ENCODE peak calls at places on chromosomes 12 and 14, in four cellular contexts. One of them, this sample, is unnamed.
A peak's percentile ranks its signal among the peaks of the same experiment; 100 is the strongest.

GRCh38 chr12:95446511-95446910 is 27.4 kb upstream of the METAP2 start:
- DNase-seq in AG09309: no peak
- DNase-seq in WERI-Rb-1: no peak
- DNase-seq in GM12865: no peak
- DNase-seq in this sample: peak; percentile 23

GRCh38 chr12:110794623-110795280 is 52.0 kb upstream of the CCDC63 start:
- DNase-seq in AG09309: no peak
- DNase-seq in WERI-Rb-1: no peak
- DNase-seq in GM12865: peak; percentile 51
- DNase-seq in this sample: no peak

GRCh38 chr12:18428416-18428815 is 167.1 kb downstream of the PIK3C2G start:
- DNase-seq in WERI-Rb-1: no peak
- DNase-seq in AG09309: no peak
- DNase-seq in GM12865: no peak
- DNase-seq in this sample: no peak

GRCh38 chr12:19244312-19244711 is 114.8 kb downstream of the PLEKHA5 start:
- DNase-seq in GM12865: no peak
- DNase-seq in WERI-Rb-1: no peak
- DNase-seq in AG09309: no peak
- DNase-seq in this sample: no peak

GRCh38 chr14:77339407-77339806 is 18.6 kb downstream of the GSTZ1 start:
- DNase-seq in AG09309: peak; percentile 34
- DNase-seq in GM12865: no peak
- DNase-seq in WERI-Rb-1: no peak
- DNase-seq in this sample: no peak

GRCh38 chr12:12506541-12506940 is 56.1 kb downstream of the DUSP16 start:
- DNase-seq in AG09309: no peak
- DNase-seq in GM12865: no peak
- DNase-seq in WERI-Rb-1: no peak
- DNase-seq in this sample: peak; percentile 23

GRCh38 chr14:59352951-59353350 is 112.2 kb downstream of the GPR135 start:
- DNase-seq in AG09309: no peak
- DNase-seq in WERI-Rb-1: no peak
- DNase-seq in GM12865: no peak
- DNase-seq in this sample: peak; percentile 52

GRCh38 chr12:92019491-92020277 is 126.0 kb downstream of the BTG1 start:
- DNase-seq in GM12865: no peak
- DNase-seq in WERI-Rb-1: no peak
- DNase-seq in AG09309: no peak
- DNase-seq in this sample: no peak

GRCh38 chr14:36517242-36518030 is 2.6 kb downstream of the NKX2-1 start:
- DNase-seq in WERI-Rb-1: no peak
- DNase-seq in GM12865: no peak
- DNase-seq in AG09309: no peak
- DNase-seq in this sample: no peak

GRCh38 chr12:114993202-114993601 is 309.2 kb upstream of the TBX3 start:
- DNase-seq in WERI-Rb-1: no peak
- DNase-seq in AG09309: no peak
- DNase-seq in GM12865: no peak
- DNase-seq in this sample: no peak

GRCh38 chr12:68080577-68080976 is 79.0 kb downstream of the IFNG start:
- DNase-seq in AG09309: no peak
- DNase-seq in WERI-Rb-1: no peak
- DNase-seq in GM12865: peak; percentile 48
- DNase-seq in this sample: no peak

GRCh38 chr12:118617922-118618450 is 241.6 kb downstream of the SUDS3 start:
- DNase-seq in WERI-Rb-1: no peak
- DNase-seq in AG09309: no peak
- DNase-seq in GM12865: no peak
- DNase-seq in this sample: no peak

GRCh38 chr14:37583358-37584210 is 11.5 kb downstream of the FOXA1 start:
- DNase-seq in WERI-Rb-1: no peak
- DNase-seq in GM12865: no peak
- DNase-seq in AG09309: no peak
- DNase-seq in this sample: no peak

GRCh38 chr12:53345486-53346195 is 9.5 kb upstream of the SP7 start:
- DNase-seq in AG09309: no peak
- DNase-seq in WERI-Rb-1: peak; percentile 69
- DNase-seq in GM12865: no peak
- DNase-seq in this sample: peak; percentile 92

GRCh38 chr14:65824285-65824977 is 411.9 kb downstream of the FUT8 start:
- DNase-seq in GM12865: peak; percentile 78
- DNase-seq in WERI-Rb-1: peak; percentile 70
- DNase-seq in AG09309: peak; percentile 28
- DNase-seq in this sample: peak; percentile 52

GRCh38 chr12:107622005-107622404 is 63.6 kb upstream of the PWP1 start:
- DNase-seq in WERI-Rb-1: peak; percentile 39
- DNase-seq in GM12865: peak; percentile 29
- DNase-seq in AG09309: no peak
- DNase-seq in this sample: peak; percentile 23

GRCh38 chr14:92513204-92513965 is at the start of gene RIN3:
- DNase-seq in WERI-Rb-1: no peak
- DNase-seq in GM12865: peak; percentile 77
- DNase-seq in AG09309: no peak
- DNase-seq in this sample: no peak

GRCh38 chr14:35435177-35435576 is 30.6 kb upstream of the NFKBIA start:
- DNase-seq in AG09309: no peak
- DNase-seq in GM12865: no peak
- DNase-seq in WERI-Rb-1: no peak
- DNase-seq in this sample: no peak

GRCh38 chr14:101186544-101186943 is 283.0 kb upstream of the RTL1 start:
- DNase-seq in GM12865: no peak
- DNase-seq in WERI-Rb-1: no peak
- DNase-seq in AG09309: no peak
- DNase-seq in this sample: no peak

GRCh38 chr12:51901121-51901812 is 6.0 kb upstream of the ACVRL1 start:
- DNase-seq in WERI-Rb-1: no peak
- DNase-seq in GM12865: no peak
- DNase-seq in AG09309: no peak
- DNase-seq in this sample: no peak

GRCh38 chr12:32922546-32923297 is 26.1 kb upstream of the PKP2 start:
- DNase-seq in GM12865: no peak
- DNase-seq in WERI-Rb-1: no peak
- DNase-seq in AG09309: no peak
- DNase-seq in this sample: no peak

GRCh38 chr12:32921397-32921796 is 24.8 kb upstream of the PKP2 start:
- DNase-seq in AG09309: no peak
- DNase-seq in WERI-Rb-1: no peak
- DNase-seq in GM12865: no peak
- DNase-seq in this sample: no peak

GRCh38 chr12:32920506-32921085 is 24.0 kb upstream of the PKP2 start:
- DNase-seq in AG09309: no peak
- DNase-seq in WERI-Rb-1: no peak
- DNase-seq in GM12865: no peak
- DNase-seq in this sample: no peak

GRCh38 chr12:32926963-32927362 is 30.4 kb upstream of the PKP2 start:
- DNase-seq in AG09309: no peak
- DNase-seq in GM12865: no peak
- DNase-seq in WERI-Rb-1: no peak
- DNase-seq in this sample: no peak

DNA sequence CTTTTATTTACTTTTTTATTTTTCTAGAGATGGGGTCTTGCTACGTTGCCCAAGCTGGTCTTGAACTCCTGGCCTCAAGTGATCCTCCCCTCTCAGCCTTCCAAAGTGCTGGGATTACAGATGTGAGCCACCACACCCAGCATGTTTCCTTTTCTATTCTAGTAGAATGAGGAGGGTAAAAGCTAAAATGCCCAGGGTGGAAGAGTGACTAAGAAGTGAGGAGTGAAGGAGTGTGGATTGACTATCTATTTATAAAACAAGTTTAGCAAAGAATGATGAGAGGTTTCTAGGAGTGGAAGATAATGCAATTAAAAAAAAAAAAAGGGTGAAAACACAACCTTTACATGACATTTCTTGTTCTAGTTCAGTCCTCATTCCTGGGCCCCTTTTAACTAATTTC is 29.8 kb upstream of the PKP2 start:
- DNase-seq in WERI-Rb-1: no peak
- DNase-seq in GM12865: no peak
- DNase-seq in AG09309: no peak
- DNase-seq in this sample: no peak
- TF ChIP-seq CTCF in WERI-Rb-1: no peak
- TF ChIP-seq CTCF in GM12865: no peak
- TF ChIP-seq CTCF in AG09309: no peak
- TF ChIP-seq CTCF in this sample: no peak

DNA sequence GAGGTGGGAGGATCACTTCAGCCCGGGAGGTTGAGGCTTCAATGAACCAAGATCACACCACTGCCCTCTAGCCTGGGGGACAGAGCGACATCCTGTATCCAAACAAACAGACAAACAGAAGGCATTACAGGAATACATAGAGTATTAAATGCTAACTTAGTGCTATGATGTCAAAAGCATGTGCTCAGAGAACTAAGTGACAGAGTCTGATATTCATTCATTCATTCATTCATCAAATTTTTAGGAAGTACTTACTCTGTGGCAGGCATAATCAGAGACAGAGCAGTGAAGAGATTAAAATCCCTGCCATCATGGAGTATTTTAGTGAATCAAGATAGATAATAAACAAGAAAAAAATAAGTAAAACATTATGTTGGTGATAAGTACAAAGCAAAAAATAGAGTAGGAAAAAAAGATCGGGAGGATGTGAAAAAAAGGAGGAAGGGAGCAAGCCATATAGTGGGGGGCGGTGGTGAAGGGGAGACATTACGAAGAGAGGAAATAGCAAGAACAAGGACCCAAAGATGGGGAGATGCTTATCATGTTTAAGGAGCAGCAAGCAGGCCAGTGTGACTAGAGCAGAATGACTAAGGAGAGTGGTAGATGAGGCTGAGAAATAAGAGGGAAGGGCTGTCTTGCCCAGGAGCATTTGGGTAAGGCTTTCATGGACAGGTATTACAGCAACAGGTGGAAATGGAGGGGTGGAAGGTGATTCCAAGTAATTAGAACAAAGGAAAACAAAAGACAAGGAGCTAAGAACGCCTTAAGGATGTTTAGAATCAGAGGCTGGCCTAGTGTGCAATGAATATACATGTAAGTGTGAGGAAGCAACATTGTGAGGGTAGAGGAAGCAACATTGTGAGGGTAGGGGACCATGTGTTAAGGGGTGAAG is 2.8 kb downstream of the MAP4K5 start:
- DNase-seq in WERI-Rb-1: no peak
- DNase-seq in AG09309: no peak
- DNase-seq in GM12865: no peak
- DNase-seq in this sample: no peak
- TF ChIP-seq CTCF in WERI-Rb-1: no peak
- TF ChIP-seq CTCF in AG09309: no peak
- TF ChIP-seq CTCF in GM12865: no peak
- TF ChIP-seq CTCF in this sample: no peak

DNA sequence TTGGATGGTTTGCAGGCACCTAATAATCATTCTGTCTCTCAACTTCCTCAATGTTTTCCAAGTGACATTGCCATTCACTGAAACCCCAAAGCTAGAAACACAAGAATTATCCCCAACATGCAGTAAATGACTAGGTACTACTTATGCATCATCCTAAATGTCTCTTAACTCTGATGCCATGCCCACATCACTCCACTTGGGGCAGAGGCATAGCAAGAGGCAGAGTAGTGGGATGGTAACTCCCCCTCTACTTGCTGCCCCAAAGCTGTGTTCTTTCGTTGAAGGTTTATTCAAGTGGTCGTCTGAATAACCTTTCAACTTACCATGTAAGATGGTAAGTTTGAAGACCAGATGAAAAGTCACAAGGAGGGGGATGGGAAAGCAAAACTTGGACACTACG is 77.9 kb upstream of the SOX5 start:
- DNase-seq in WERI-Rb-1: no peak
- DNase-seq in AG09309: no peak
- DNase-seq in GM12865: no peak
- DNase-seq in this sample: no peak
- TF ChIP-seq CTCF in WERI-Rb-1: peak; percentile 14
- TF ChIP-seq CTCF in AG09309: no peak
- TF ChIP-seq CTCF in GM12865: no peak
- TF ChIP-seq CTCF in this sample: peak; percentile 11

GRCh38 chr14:73759714-73760597 is 45.8 kb upstream of the PNMA1 start:
- DNase-seq in AG09309: peak; percentile 97
- DNase-seq in WERI-Rb-1: peak; percentile 96
- DNase-seq in GM12865: peak; percentile 98
- DNase-seq in this sample: peak; percentile 98

GRCh38 chr14:73759183-73759713 is 45.1 kb upstream of the PNMA1 start:
- DNase-seq in GM12865: peak; percentile 60
- DNase-seq in WERI-Rb-1: peak; percentile 64
- DNase-seq in AG09309: no peak
- DNase-seq in this sample: peak; percentile 67

GRCh38 chr14:73757381-73757780 is 43.2 kb upstream of the PNMA1 start:
- DNase-seq in AG09309: no peak
- DNase-seq in GM12865: peak; percentile 58
- DNase-seq in WERI-Rb-1: no peak
- DNase-seq in this sample: no peak

GRCh38 chr14:73757876-73758391 is 43.8 kb upstream of the PNMA1 start:
- DNase-seq in GM12865: no peak
- DNase-seq in AG09309: no peak
- DNase-seq in WERI-Rb-1: no peak
- DNase-seq in this sample: peak; percentile 75

GRCh38 chr14:73758392-73759182 is 44.4 kb upstream of the PNMA1 start:
- DNase-seq in WERI-Rb-1: peak; percentile 89
- DNase-seq in GM12865: peak; percentile 82
- DNase-seq in AG09309: no peak
- DNase-seq in this sample: peak; percentile 85
- TF ChIP-seq CTCF in WERI-Rb-1: peak; percentile 90
- TF ChIP-seq CTCF in GM12865: peak; percentile 75
- TF ChIP-seq CTCF in AG09309: peak; percentile 71
- TF ChIP-seq CTCF in this sample: peak; percentile 76

DNA sequence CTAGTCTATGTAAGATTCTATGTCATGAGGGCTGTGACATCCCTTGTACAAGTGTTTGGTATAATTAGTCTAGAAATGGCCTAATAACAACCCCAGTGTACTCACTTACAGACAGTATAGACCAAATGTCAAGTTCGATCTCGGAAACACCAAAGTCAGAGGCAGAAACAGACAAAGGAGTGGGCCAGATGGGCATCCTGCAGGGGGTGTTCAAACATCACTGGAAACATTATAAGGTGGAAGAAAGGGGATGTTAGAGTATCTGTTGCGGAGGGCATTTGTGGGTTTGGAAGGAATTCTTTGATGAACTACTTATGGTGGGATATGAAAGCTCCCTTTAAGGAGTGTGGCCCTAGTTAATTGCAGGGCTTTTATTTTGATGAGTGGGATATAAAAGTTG is 134.6 kb downstream of the ESR2 start:
- DNase-seq in WERI-Rb-1: no peak
- DNase-seq in GM12865: no peak
- DNase-seq in AG09309: no peak
- DNase-seq in this sample: no peak
- TF ChIP-seq CTCF in WERI-Rb-1: peak; percentile 21
- TF ChIP-seq CTCF in GM12865: peak; percentile 17
- TF ChIP-seq CTCF in AG09309: no peak
- TF ChIP-seq CTCF in this sample: peak; percentile 40

GRCh38 chr12:71551529-71551928 is 111.9 kb downstream of the LGR5 start:
- DNase-seq in GM12865: no peak
- DNase-seq in AG09309: peak; percentile 20
- DNase-seq in WERI-Rb-1: no peak
- DNase-seq in this sample: no peak
- TF ChIP-seq CTCF in GM12865: peak; percentile 1
- TF ChIP-seq CTCF in AG09309: peak; percentile 55
- TF ChIP-seq CTCF in WERI-Rb-1: peak; percentile 37
- TF ChIP-seq CTCF in this sample: peak; percentile 62